ENCODE peak calls at places on chromosomes 3 and 15, in eight cellular contexts. L, T, P, Y, J, D, M and I are unnamed samples.

GRCh38 chr3:44330444-44330843 is 8.1 kb upstream of the TCAIM start:
- DNase-seq in L (no peak), T (no peak), P (no peak), Y (no peak), J (no peak), D (no peak), M (no peak), I (no peak)

GRCh38 chr15:101162701-101163483 is 89.0 kb downstream of the CHSY1 start:
- DNase-seq in L (no peak), T (no peak), P (no peak), Y (no peak), J (no peak), D (no peak), M (no peak), I (no peak)

GRCh38 chr3:129651316-129652202 is 45.1 kb upstream of the PLXND1 start:
- DNase-seq in L (no peak), T (no peak), P (no peak), Y (no peak), J (no peak), D (no peak), M (peak; percentile 64), I (no peak)

GRCh38 chr15:70866982-70867644 is 13.2 kb upstream of the LARP6 start:
- DNase-seq in L (no peak), T (no peak), P (no peak), Y (no peak), J (no peak), D (no peak), M (no peak), I (no peak)

GRCh38 chr3:181329024-181329423 is 339.5 kb upstream of the DNAJC19 start:
- DNase-seq in L (no peak), T (no peak), P (no peak), Y (no peak), J (no peak), D (no peak), M (peak; percentile 16), I (no peak)

GRCh38 chr15:56390739-56391267 is 25.6 kb downstream of the TEX9 start:
- DNase-seq in L (no peak), T (no peak), P (no peak), Y (no peak), J (no peak), D (no peak), M (no peak), I (no peak)

GRCh38 chr15:44193651-44194396 is 1.2 kb downstream of the FRMD5 start:
- DNase-seq in L (no peak), T (no peak), P (no peak), Y (no peak), J (no peak), D (no peak), M (peak; percentile 9), I (no peak)

GRCh38 chr15:73782339-73782979 is 29.3 kb upstream of the INSYN1 start:
- DNase-seq in L (no peak), T (no peak), P (no peak), Y (no peak), J (no peak), D (no peak), M (no peak), I (no peak)

GRCh38 chr15:90154861-90155626 is 46.1 kb upstream of the SEMA4B start:
- DNase-seq in L (no peak), T (no peak), P (no peak), Y (no peak), J (no peak), D (no peak), M (no peak), I (no peak)

GRCh38 chr3:145125307-145125706 is 1035.7 kb downstream of the PLOD2 start:
- DNase-seq in L (no peak), T (no peak), P (no peak), Y (no peak), J (no peak), D (no peak), M (no peak), I (no peak)

GRCh38 chr3:166685246-166685645 is 694.9 kb downstream of the ZBBX start:
- DNase-seq in L (no peak), T (no peak), P (no peak), Y (no peak), J (no peak), D (no peak), M (no peak), I (no peak)

GRCh38 chr3:98812851-98813374 is 49.8 kb downstream of the ST3GAL6 start:
- DNase-seq in L (no peak), T (no peak), P (no peak), Y (no peak), J (no peak), D (peak; percentile 48), M (peak; percentile 25), I (no peak)

GRCh38 chr3:189664311-189664710 is 33.1 kb downstream of the TP63 start:
- DNase-seq in L (no peak), T (no peak), P (no peak), Y (no peak), J (no peak), D (no peak), M (no peak), I (peak; percentile 41)